ENCODE peak calls at places on chromosomes 16 and 17, in seven cellular contexts. O, F, R, T, S, W and K are unnamed samples.

GRCh38 chr16:73268311-73268997 is 220.5 kb upstream of the ZFHX3 start:
- DNase-seq in W (no peak), F (peak; percentile 16), T (no peak), S (no peak), O (no peak), R (no peak), K (peak; percentile 7)

GRCh38 chr17:4519361-4519788 is 20.7 kb downstream of the SPNS2 start:
- DNase-seq in T (no peak), S (no peak), R (peak; percentile 44), F (no peak), O (no peak), W (no peak), K (no peak)

GRCh38 chr17:59837362-59838195 is 55.2 kb downstream of the TUBD1 start:
- DNase-seq in S (peak; percentile 99), T (no peak), R (no peak), F (peak; percentile 99), W (peak; percentile 62), O (peak; percentile 88), K (peak; percentile 100)

GRCh38 chr17:64036198-64036922 is 15.9 kb upstream of the ICAM2 start:
- DNase-seq in S (no peak), O (no peak), R (no peak), T (no peak), F (no peak), W (no peak), K (peak; percentile 63)

GRCh38 chr16:23948949-23949392 is 113.2 kb downstream of the PRKCB start:
- DNase-seq in F (no peak), O (no peak), R (no peak), W (no peak), T (peak; percentile 37), S (no peak), K (no peak)

GRCh38 chr16:22278418-22278817 is 18.8 kb upstream of the POLR3E start:
- DNase-seq in R (no peak), S (no peak), O (no peak), W (no peak), T (no peak), F (no peak), K (no peak)

GRCh38 chr17:67198131-67198530 is 46.9 kb downstream of the HELZ start:
- DNase-seq in S (no peak), O (no peak), R (no peak), T (no peak), W (no peak), F (no peak), K (no peak)

GRCh38 chr17:81298991-81299733 is 4.1 kb upstream of the SLC38A10 start:
- DNase-seq in F (no peak), W (no peak), R (no peak), S (no peak), T (no peak), O (no peak), K (no peak)

GRCh38 chr17:6928193-6928592 is 67.7 kb upstream of the ALOX12 start:
- DNase-seq in S (no peak), F (no peak), O (no peak), W (no peak), R (no peak), T (no peak), K (no peak)

GRCh38 chr17:2214047-2214717 is 89.4 kb downstream of the SMG6 start:
- DNase-seq in S (no peak), T (peak; percentile 30), R (peak; percentile 61), F (peak; percentile 70), W (no peak), O (no peak), K (no peak)